ENCODE peak calls at places on chromosomes 11 and 22, in seven cellular contexts. C is HCT116, G is WTC11, J is HepG2, Z is H1, R is K562, M is GM12878. B is an unnamed sample.

GRCh38 chr11:86463120-86463519 is 88.4 kb downstream of the CCDC81 start:
- DNase-seq in C (no peak), G (no peak), J (no peak), Z (no peak), R (no peak), M (no peak), B (no peak)

GRCh38 chr22:44338183-44338812 is 25.5 kb upstream of the SHISAL1 start:
- DNase-seq in C (no peak), G (no peak), J (no peak), Z (no peak), R (no peak), M (no peak), B (no peak)

GRCh38 chr11:125376117-125376516 is 119.9 kb downstream of the FEZ1 start:
- DNase-seq in C (no peak), G (no peak), J (no peak), Z (no peak), R (peak), M (no peak), B (no peak)

GRCh38 chr22:49362393-49362792 is 465.3 kb downstream of the BRD1 start:
- DNase-seq in C (no peak), G (no peak), J (no peak), Z (no peak), R (no peak), M (no peak), B (no peak)

GRCh38 chr11:24872912-24873311 is 376.1 kb downstream of the LUZP2 start:
- DNase-seq in C (no peak), G (no peak), J (no peak), Z (no peak), R (no peak), M (no peak), B (no peak)

GRCh38 chr11:23769214-23769613 is 727.6 kb upstream of the LUZP2 start:
- DNase-seq in C (no peak), G (no peak), J (no peak), Z (no peak), R (no peak), M (no peak), B (no peak)

GRCh38 chr11:62552465-62552782 is 5.8 kb upstream of the AHNAK start:
- DNase-seq in C (no peak), G (no peak), J (no peak), Z (no peak), R (no peak), M (no peak), B (no peak)

GRCh38 chr11:64239662-64240466 is 1.0 kb upstream of the FKBP2 start:
- DNase-seq in C (no peak), G (no peak), J (no peak), Z (no peak), R (no peak), M (peak), B (no peak)

GRCh38 chr11:32758291-32758690 is 36.2 kb downstream of the CCDC73 start:
- DNase-seq in C (no peak), G (no peak), J (no peak), Z (no peak), R (no peak), M (no peak), B (no peak)

GRCh38 chr22:41668971-41669911 is 19.4 kb downstream of the SNU13 start:
- DNase-seq in C (no peak), G (no peak), J (no peak), Z (no peak), R (no peak), M (no peak), B (no peak)

GRCh38 chr22:28246392-28246791 is 327.3 kb upstream of the PITPNB start:
- DNase-seq in C (no peak), G (no peak), J (no peak), Z (no peak), R (no peak), M (no peak), B (no peak)
- TF ChIP-seq SP1 in C (no peak), G (no peak), J (no peak), Z (no peak), R (no peak), M (no peak), B (no peak)

DNA sequence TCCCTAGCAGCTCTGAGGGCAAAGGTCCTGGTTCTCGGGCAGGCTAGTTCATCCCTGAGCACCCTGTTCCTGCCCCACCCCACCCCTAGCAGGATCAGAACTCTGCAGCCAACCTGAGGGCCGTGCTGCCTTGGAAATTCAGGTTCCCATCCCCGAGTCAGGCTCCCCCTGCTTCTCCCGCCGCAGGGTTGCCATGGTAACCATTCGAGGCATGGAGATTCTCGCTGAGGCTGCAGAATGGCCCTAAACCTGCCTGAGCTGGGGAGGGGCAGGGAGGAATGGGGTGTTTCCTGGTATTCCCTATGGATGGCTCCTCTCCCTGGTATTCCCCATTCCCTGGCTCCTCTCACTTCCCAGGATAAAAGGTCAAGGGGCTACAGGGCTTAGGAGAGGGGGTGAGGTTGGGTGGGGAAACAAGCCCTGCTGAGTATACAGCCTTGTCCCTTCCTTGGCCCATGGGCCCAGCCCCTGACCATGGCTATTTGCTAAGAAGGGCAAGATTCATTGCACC is 58.9 kb downstream of the CHST1 start:
- DNase-seq in C (no peak), G (peak), J (no peak), Z (peak), R (no peak), M (no peak), B (no peak)
- TF ChIP-seq SP1 in C (no peak), G (no peak), J (no peak), Z (no peak), R (no peak), M (no peak), B (no peak)

DNA sequence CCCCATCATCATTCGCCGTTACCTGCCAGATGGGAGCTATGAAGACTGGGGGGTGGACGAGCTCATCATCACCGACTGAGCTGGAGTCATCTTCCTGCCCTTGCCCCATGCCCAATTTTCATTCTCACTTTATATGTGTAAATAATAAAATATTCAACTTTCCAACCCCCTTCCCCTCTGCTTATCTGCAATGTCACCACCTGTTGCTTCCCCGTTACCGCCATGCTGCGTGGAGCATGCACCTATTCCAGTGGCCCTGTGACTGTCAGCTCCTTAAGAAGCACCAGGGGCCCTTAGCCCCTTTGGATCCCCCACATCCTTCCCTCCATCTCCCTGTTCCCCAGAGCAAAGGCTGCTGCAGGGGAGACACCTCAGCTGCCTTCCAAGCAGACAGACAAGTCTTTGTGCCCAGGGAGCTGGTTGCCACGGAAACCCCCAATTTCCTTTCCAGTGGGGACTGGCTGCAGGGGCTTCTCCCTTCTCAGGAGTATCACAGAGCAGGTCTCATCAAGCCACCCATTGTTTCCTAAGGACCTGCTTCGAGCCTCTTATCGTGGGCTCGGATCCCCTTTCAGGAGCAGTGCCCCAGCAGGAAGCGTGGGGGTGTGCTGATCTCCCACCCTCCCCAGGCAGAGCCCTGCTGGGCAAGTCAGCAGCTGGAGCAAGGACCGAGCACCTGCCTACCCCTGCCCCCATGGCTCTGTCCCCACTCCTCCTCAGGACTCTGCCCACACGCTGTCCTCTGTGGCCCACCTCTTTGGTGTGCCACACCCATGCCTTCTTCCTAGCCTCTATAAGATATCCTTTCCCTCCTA is 14.3 kb downstream of the POLR2F start:
- DNase-seq in C (no peak), G (no peak), J (no peak), Z (no peak), R (no peak), M (no peak), B (no peak)
- TF ChIP-seq SP1 in C (no peak), G (no peak), J (no peak), Z (no peak), R (no peak), M (no peak), B (no peak)

DNA sequence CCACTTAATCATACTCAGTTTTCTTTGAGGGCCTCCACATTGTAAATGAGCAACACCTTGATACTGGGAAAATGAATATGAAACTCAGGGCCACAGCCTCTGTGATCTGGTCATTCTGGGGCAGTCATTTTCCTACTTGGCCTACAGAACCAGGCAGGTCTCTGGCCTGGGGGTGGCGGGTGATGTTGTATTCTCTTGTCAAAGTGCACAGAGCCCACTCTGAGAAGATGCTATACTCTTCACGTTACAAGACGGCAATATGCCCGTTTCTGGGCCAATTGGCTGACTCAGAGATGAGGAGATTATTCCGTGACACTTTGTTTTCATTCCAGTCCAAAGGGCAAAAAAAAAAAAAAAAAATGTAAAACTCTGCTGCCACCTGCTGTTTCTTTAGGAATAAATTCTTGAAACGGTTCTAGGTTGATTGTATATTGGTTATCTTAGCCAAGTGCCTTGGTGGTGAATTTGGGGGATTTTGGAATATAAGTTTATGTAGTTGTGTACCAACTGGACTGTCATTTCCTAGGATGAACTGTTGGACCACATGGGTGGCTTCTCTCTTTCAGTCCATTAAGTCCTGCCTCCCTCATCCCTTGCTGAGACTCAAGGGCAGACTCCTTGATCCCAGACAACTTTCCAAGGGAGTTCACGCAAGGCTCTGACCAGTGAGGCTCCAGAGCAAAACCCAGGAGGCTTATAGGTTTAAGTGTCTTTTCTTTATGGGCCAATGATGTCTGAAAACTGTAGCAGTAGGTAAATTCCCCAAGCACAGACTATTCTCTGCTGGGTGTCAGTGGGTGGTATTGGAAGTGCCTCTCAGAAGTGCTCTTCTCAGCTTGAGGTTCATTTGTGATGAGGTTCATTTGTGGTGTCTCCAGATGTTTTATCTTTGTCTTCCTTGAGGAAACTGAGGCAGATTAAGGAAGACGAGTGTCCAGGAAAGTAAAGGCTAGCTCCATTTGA is 18.2 kb downstream of the ADM start:
- DNase-seq in C (peak), G (no peak), J (peak), Z (no peak), R (peak), M (no peak), B (peak)
- TF ChIP-seq SP1 in C (peak), G (no peak), J (no peak), Z (no peak), R (no peak), M (no peak), B (no peak)

GRCh38 chr11:111944651-111945051 is 7.5 kb downstream of the DIXDC1 start:
- DNase-seq in C (no peak), G (no peak), J (no peak), Z (no peak), R (no peak), M (no peak), B (no peak)
- TF ChIP-seq SP1 in C (no peak), G (no peak), J (no peak), Z (no peak), R (no peak), M (no peak), B (no peak)

DNA sequence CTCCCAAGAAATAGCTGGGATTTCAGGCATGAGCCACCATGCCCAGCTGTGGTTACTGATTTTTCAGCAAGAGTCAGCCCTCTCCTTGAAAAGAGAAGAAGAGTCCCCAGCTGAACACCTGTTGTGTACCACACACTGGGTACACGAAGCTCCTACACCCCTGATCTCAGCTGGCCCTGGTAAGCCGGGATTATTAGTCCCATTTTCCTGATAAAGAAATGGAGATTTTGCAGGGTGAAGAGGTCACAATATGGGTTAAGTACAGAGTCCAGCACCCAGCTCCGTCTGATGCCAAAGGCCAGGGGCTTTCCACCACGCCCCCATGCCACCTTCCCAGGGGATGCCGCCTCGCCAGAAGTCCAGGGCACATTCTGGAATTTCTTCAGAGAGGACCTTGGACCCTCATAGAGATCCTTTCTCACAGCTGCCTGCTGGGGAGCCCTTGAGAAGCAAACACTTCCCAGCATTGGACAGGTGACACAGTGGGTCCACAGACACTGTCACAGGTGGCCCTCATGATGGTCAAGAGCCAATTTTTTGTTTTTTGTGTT is 19.8 kb upstream of the HMOX1 start:
- DNase-seq in C (no peak), G (no peak), J (no peak), Z (no peak), R (no peak), M (no peak), B (no peak)
- TF ChIP-seq SP1 in C (no peak), G (no peak), J (no peak), Z (no peak), R (no peak), M (no peak), B (no peak)

DNA sequence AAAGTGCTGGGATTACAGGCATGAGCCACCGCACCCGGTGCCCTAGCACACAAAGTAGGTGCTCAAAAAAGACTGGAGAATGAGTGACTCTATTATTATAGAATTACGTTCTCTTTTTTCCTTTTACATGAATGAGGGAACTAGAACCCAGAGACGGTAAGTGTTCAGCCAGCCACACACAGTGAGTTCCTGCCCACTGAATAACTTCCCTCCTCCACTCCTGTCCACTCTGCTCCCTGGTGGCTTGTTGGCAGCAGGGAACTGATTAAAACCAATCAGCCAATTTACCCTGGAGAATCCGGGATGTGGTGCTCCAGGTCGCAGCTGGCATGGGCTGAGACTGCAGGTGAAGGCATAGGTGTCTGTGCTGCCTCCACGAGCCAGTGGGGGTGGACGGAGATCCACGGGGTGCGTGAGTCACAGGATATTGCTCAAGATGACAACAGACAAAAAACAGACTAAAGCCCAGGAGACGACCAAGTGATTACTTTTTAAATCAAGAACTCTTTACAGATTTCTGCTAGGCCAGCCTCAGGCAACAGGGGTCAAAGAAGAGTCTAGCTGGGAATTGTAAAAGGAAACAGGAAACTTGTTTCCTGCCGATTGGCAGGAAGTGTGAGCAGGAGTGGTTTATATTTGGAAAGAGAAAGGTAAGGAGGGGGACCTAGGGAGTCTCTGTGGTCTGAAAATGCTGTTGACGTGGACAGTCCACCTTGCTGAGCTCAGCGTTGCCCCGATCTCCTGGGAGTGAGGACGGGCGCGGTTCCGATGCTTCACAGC is 95.2 kb upstream of the TP53I11 start:
- DNase-seq in C (peak), G (no peak), J (no peak), Z (no peak), R (no peak), M (no peak), B (no peak)
- TF ChIP-seq SP1 in C (peak), G (no peak), J (no peak), Z (no peak), R (no peak), M (no peak), B (no peak)